ENCODE peak calls at places on chromosomes 3 and 15, in five cellular contexts. C is CD8-positive, alpha-beta memory T cell; Y is naive thymus-derived CD4-positive, alpha-beta T cell; M is transverse colon; P is thoracic aorta. W is an unnamed sample.

GRCh38 chr3:42556089-42556632 is 25.6 kb downstream of the SEC22C start:
- DNase-seq in C (peak; percentile 62), Y (peak; percentile 33), M (no peak), P (no peak), W (no peak)

GRCh38 chr3:134911611-134912604 is 116.8 kb downstream of the EPHB1 start:
- DNase-seq in C (no peak), Y (no peak), M (no peak), P (no peak), W (peak; percentile 60)

GRCh38 chr3:126216416-126216815 is 36.0 kb upstream of the ALDH1L1 start:
- DNase-seq in C (no peak), Y (no peak), M (no peak), P (no peak), W (no peak)

GRCh38 chr3:72127843-72128242 is 342.9 kb upstream of the PROK2 start:
- DNase-seq in C (no peak), Y (no peak), M (no peak), P (no peak), W (no peak)

GRCh38 chr3:37441689-37442088 is 267.3 kb upstream of the LRRFIP2 start:
- DNase-seq in C (no peak), Y (no peak), M (no peak), P (no peak), W (no peak)

GRCh38 chr15:72472907-72473669 is 1.0 kb upstream of the ARIH1 start:
- DNase-seq in C (peak; percentile 29), Y (no peak), M (no peak), P (no peak), W (no peak)

GRCh38 chr3:140570602-140571001 is 107.3 kb upstream of the TRIM42 start:
- DNase-seq in C (no peak), Y (no peak), M (no peak), P (no peak), W (no peak)

GRCh38 chr15:47711654-47712053 is 5.7 kb upstream of the SEMA6D start:
- DNase-seq in C (no peak), Y (no peak), M (no peak), P (no peak), W (no peak)

GRCh38 chr15:41891226-41891625 is 2.6 kb downstream of the SPTBN5 start:
- DNase-seq in C (no peak), Y (no peak), M (no peak), P (no peak), W (no peak)

GRCh38 chr3:110811050-110811449 is 260.6 kb upstream of the NECTIN3 start:
- DNase-seq in C (no peak), Y (no peak), M (no peak), P (no peak), W (no peak)

GRCh38 chr3:89314454-89314853 is 207.0 kb downstream of the EPHA3 start:
- DNase-seq in C (no peak), Y (no peak), M (no peak), P (no peak), W (no peak)

GRCh38 chr3:197257711-197258110 is 40.7 kb downstream of the DLG1 start:
- DNase-seq in C (no peak), Y (no peak), M (no peak), P (no peak), W (no peak)

GRCh38 chr3:43855674-43856299 is 165.0 kb downstream of the ABHD5 start:
- DNase-seq in C (no peak), Y (peak; percentile 35), M (peak; percentile 70), P (no peak), W (no peak)

GRCh38 chr15:95298729-95299128 is 1031.8 kb upstream of the NR2F2 start:
- DNase-seq in C (no peak), Y (no peak), M (no peak), P (no peak), W (no peak)

GRCh38 chr3:136858381-136858780 is 3.6 kb upstream of the NCK1 start:
- DNase-seq in C (no peak), Y (no peak), M (no peak), P (no peak), W (no peak)

GRCh38 chr3:155382396-155383042 is 89.0 kb upstream of the STRIT1 start:
- DNase-seq in C (no peak), Y (no peak), M (peak; percentile 76), P (no peak), W (no peak)

GRCh38 chr3:7813412-7813811 is 688.2 kb upstream of the LMCD1 start:
- DNase-seq in C (no peak), Y (no peak), M (no peak), P (no peak), W (no peak)

GRCh38 chr3:4061201-4061600 is 242.0 kb upstream of the SETMAR start:
- DNase-seq in C (no peak), Y (no peak), M (no peak), P (no peak), W (no peak)

GRCh38 chr3:74079961-74080562 is 455.3 kb upstream of the PDZRN3 start:
- DNase-seq in C (no peak), Y (no peak), M (no peak), P (no peak), W (no peak)

DNA sequence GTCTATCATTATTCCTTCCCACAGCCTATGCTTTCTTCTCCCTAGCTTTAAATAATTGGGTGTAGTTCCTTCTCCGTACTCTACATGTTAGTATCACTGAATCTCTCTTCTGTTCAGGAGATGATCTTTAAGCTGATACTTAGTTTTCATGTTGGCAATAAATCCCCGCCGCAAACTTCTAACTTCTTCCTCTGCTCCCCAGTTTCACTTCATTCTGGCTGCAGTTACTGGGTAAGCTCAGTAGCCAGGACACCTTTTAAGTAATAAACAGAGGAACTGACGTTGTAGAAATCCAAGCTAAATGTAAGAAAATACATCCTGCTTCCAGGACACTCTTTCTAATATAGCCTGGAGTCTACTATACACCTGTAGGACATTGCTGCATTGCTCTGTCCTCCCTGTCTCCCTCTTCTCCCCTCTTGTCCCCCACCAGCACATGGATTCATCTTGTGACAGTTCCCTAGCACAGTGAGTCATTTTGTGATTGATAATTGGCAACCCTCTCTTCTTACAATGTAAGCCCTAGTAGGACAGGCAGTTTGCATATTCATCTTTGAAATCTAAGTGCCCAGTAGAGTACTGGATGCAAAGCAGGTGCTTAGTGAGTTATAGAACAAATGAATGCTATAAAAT is 598.2 kb downstream of the UNC13C start:
- DNase-seq in C (no peak), Y (no peak), M (no peak), P (no peak), W (no peak)
- H3K4me3 ChIP-seq in C (no peak overlapping the region), Y (no peak overlapping the region), M (no peak overlapping the region), P (no peak overlapping the region), W (no peak overlapping the region)

DNA sequence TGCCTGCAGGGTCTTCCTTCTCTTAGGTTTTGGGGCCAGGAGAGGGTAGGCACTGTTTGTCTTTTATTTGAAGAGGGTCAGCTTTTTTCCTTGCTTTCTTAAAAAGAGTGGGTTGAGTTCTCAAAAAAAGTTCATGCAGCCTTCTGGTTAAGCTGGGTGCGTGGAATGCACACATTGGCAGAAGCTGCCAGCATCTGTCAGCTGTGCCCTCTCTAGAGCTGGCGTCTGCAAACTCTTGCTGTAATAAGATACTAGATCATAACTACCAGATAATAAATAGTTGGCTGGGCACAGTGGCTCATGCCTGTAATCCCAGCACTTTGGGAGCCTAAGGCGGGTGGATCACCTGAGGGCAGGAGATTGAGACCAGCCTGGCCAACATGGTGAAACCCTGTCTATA is 373.4 kb downstream of the OCA2 start:
- DNase-seq in C (no peak), Y (no peak), M (no peak), P (no peak), W (no peak)
- H3K27me3 ChIP-seq in C (no peaks in the 10 kb centered on the region), Y (no peaks in the 10 kb centered on the region), M (no peaks in the 10 kb centered on the region), P (no peaks in the 10 kb centered on the region), W (no peaks in the 10 kb centered on the region)

GRCh38 chr15:68228971-68229385 is 550 bp downstream of the CLN6 start:
- DNase-seq in C (no peak), Y (no peak), M (no peak), P (no peak), W (peak; percentile 77)
- H3K4me3 ChIP-seq in C (peak overlapping the region; percentile 90), Y (peak overlapping the region; percentile 93), M (peak overlapping the region; percentile 92), P (peak overlapping the region; percentile 89), W (peak overlapping the region; percentile 98)

GRCh38 chr15:97759363-97759762 is 201.1 kb upstream of the ARRDC4 start:
- DNase-seq in C (no peak), Y (no peak), M (no peak), P (no peak), W (no peak)
- H3K27me3 ChIP-seq in C (no peaks in the 10 kb centered on the region), Y (no peaks in the 10 kb centered on the region), M (no peaks in the 10 kb centered on the region), P (no peaks in the 10 kb centered on the region), W (peaks cover 3% of the 10 kb centered on the region)

GRCh38 chr3:64563776-64564175 is 124.0 kb downstream of the ADAMTS9 start:
- DNase-seq in C (no peak), Y (no peak), M (no peak), P (no peak), W (no peak)

GRCh38 chr3:64559658-64560057 is 128.1 kb downstream of the ADAMTS9 start:
- DNase-seq in C (no peak), Y (no peak), M (no peak), P (no peak), W (no peak)

GRCh38 chr3:64560802-64561502 is 126.8 kb downstream of the ADAMTS9 start:
- DNase-seq in C (no peak), Y (no peak), M (no peak), P (no peak), W (no peak)

DNA sequence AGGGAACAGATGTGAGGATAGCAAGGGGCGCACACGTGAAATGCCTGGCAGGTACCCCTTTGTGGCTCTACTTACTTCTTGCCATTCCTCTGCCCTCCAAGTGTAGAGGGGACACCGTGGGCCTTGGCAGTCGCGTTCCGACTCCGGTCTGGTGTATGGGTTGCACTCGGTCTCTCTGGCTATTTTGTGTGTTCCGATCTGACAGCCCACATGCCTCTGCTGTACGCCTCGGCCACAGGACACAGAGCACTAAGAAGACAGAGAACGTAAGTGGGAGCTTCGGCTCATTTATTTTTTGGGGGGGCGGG is 126.3 kb downstream of the ADAMTS9 start:
- DNase-seq in C (no peak), Y (no peak), M (no peak), P (no peak), W (no peak)
- H3K4me3 ChIP-seq in C (no peak overlapping the region), Y (no peak overlapping the region), M (peak overlapping the region; percentile 6), P (peak overlapping the region; percentile 65), W (peak overlapping the region; percentile 4)

GRCh38 chr15:62068787-62069170 is 2.0 kb downstream of the C2CD4A start:
- DNase-seq in C (no peak), Y (no peak), M (no peak), P (no peak), W (no peak)
- H3K27me3 ChIP-seq in C (peaks cover 4% of the 10 kb centered on the region), Y (peaks cover 13% of the 10 kb centered on the region), M (peaks cover 17% of the 10 kb centered on the region), P (no peaks in the 10 kb centered on the region), W (no peaks in the 10 kb centered on the region)